ENCODE peak calls at places on chromosomes 5 and 9, in seven cellular contexts. Z, M, F, Q, N, G and U are unnamed samples.

GRCh38 chr9:19232117-19232829 is 1.8 kb downstream of the DENND4C start:
- DNase-seq in Z (no peak), M (no peak), F (no peak), Q (no peak), N (no peak), G (no peak), U (no peak)

GRCh38 chr9:109509625-109510024 is 11.5 kb upstream of the PTPN3 start:
- DNase-seq in Z (no peak), M (no peak), F (no peak), Q (no peak), N (no peak), G (no peak), U (no peak)

GRCh38 chr5:125835293-125836172 is 587.7 kb upstream of the GRAMD2B start:
- DNase-seq in Z (peak), M (no peak), F (peak), Q (peak), N (peak), G (peak), U (peak)

GRCh38 chr5:159663986-159664385 is 252.3 kb upstream of the ADRA1B start:
- DNase-seq in Z (no peak), M (peak), F (no peak), Q (no peak), N (no peak), G (no peak), U (no peak)

GRCh38 chr9:3268260-3268659 is 257.5 kb downstream of the RFX3 start:
- DNase-seq in Z (no peak), M (no peak), F (no peak), Q (no peak), N (no peak), G (no peak), U (no peak)

GRCh38 chr5:100647461-100648230 is 112.5 kb downstream of the FAM174A start:
- DNase-seq in Z (peak), M (no peak), F (no peak), Q (no peak), N (peak), G (peak), U (no peak)

GRCh38 chr9:133759146-133759900 is 21.2 kb upstream of the SARDH start:
- DNase-seq in Z (peak), M (no peak), F (no peak), Q (no peak), N (peak), G (peak), U (no peak)

GRCh38 chr5:151085517-151086031 is 4.7 kb upstream of the TNIP1 start:
- DNase-seq in Z (peak), M (no peak), F (no peak), Q (no peak), N (peak), G (no peak), U (no peak)

GRCh38 chr5:108054349-108054748 is 327.5 kb downstream of the FBXL17 start:
- DNase-seq in Z (no peak), M (no peak), F (no peak), Q (no peak), N (no peak), G (no peak), U (no peak)

GRCh38 chr5:8930021-8930420 is 615.9 kb downstream of the SEMA5A start:
- DNase-seq in Z (no peak), M (no peak), F (no peak), Q (no peak), N (no peak), G (no peak), U (no peak)

GRCh38 chr5:178201927-178202235 is 2.5 kb upstream of the HNRNPAB start:
- DNase-seq in Z (no peak), M (no peak), F (no peak), Q (no peak), N (no peak), G (no peak), U (no peak)

GRCh38 chr5:139659673-139660072 is 11.5 kb downstream of the CXXC5 start:
- DNase-seq in Z (peak), M (no peak), F (no peak), Q (no peak), N (no peak), G (peak), U (no peak)

GRCh38 chr9:87119328-87119881 is 172.1 kb upstream of the GAS1 start:
- DNase-seq in Z (peak), M (peak), F (no peak), Q (peak), N (peak), G (peak), U (no peak)

GRCh38 chr5:38518341-38518740 is 38.1 kb downstream of the LIFR start:
- DNase-seq in Z (no peak), M (no peak), F (no peak), Q (no peak), N (no peak), G (no peak), U (no peak)

GRCh38 chr5:38515081-38515480 is 41.4 kb downstream of the LIFR start:
- DNase-seq in Z (no peak), M (no peak), F (no peak), Q (no peak), N (no peak), G (no peak), U (no peak)

GRCh38 chr5:38519476-38519875 is 37.0 kb downstream of the LIFR start:
- DNase-seq in Z (no peak), M (no peak), F (no peak), Q (no peak), N (no peak), G (no peak), U (no peak)

GRCh38 chr5:38515648-38516047 is 40.8 kb downstream of the LIFR start:
- DNase-seq in Z (no peak), M (no peak), F (no peak), Q (no peak), N (peak), G (peak), U (no peak)
- TF ChIP-seq CTCF in Z (peak), M (peak), F (peak), Q (peak), N (peak), G (peak), U (no peak)

GRCh38 chr5:92780057-92780456 is 801.0 kb downstream of the NR2F1-AS1 start:
- DNase-seq in Z (peak), M (no peak), F (no peak), Q (no peak), N (no peak), G (no peak), U (no peak)
- TF ChIP-seq CTCF in Z (no peak), M (no peak), F (no peak), Q (no peak), N (no peak), G (no peak), U (no peak)

GRCh38 chr9:16687678-16688369 is 182.6 kb downstream of the BNC2 start:
- DNase-seq in Z (no peak), M (no peak), F (no peak), Q (no peak), N (no peak), G (no peak), U (no peak)

GRCh38 chr9:16690628-16691027 is 179.8 kb downstream of the BNC2 start:
- DNase-seq in Z (no peak), M (no peak), F (no peak), Q (no peak), N (no peak), G (no peak), U (no peak)

GRCh38 chr9:16688814-16689213 is 181.7 kb downstream of the BNC2 start:
- DNase-seq in Z (no peak), M (no peak), F (no peak), Q (no peak), N (no peak), G (no peak), U (no peak)

DNA sequence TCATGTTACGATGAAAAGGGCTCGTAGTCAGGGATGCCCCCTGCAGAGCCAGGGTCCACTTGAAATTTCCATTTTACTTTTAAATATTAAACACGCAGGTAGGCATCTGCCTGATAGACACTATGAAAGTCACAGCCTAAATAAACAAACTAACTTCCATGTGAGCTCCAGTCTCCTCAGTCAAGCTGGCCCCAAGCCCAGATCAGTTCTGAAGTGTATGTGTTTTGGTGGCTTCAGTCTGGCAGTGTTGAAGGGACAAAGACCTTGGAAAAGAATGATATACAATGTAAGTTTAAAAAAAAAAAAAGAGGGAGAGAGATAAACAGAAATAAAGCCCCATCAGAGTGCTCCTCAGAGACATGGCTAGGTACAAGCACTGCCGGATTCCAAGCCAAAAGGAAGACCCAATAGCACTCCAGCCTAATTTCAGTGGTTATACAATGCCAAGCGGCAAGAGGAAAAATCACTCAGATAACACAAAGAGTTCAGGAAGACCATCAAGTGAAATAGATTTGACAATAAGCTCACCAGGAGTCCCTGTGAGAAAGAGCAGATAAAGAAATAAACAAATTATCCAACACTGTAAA is 181.0 kb downstream of the BNC2 start:
- DNase-seq in Z (no peak), M (no peak), F (no peak), Q (no peak), N (no peak), G (no peak), U (no peak)
- TF ChIP-seq CTCF in Z (no peak), M (no peak), F (no peak), Q (no peak), N (no peak), G (no peak), U (no peak)

DNA sequence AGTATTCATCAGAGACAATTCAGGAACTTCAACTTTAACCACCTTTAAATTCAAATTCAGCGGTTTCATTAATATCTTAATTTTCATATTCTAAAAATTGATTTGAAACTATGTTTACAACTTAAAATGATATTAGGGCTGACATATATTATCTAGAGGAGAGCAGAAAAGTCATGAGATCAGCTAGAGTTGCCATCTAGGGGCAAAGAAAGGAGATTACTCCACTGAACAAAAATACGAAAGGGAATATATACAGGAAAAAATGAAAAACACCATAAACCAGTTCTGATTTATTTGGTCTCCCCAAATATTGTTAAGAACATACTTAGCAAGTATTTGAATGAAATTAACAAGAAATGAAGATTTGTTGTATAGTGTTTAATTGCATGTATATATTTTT is 946.3 kb downstream of the DTWD2 start:
- DNase-seq in Z (no peak), M (no peak), F (no peak), Q (no peak), N (no peak), G (no peak), U (no peak)
- TF ChIP-seq CTCF in Z (peak), M (peak), F (no peak), Q (no peak), N (peak), G (peak), U (peak)

DNA sequence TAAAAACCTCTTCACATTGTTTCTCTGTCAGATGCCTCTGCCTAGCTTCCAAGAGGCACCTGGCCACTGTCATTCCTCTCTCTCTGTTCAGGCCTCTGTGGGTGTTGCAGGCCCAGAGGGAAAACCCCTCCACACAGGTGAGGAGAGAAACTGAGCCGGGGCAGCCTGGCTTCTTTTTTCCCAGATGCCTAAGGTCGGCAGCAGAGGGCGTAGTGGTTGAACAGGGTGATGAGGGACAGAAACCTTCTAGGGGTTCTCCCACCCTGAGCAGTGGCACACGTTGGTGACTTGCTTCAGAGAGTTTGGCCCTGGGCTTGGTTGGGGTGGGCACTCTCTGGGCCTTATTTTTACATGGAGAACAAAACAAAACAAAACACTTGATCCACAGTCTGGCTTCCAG is 12.2 kb downstream of the IL9 start:
- DNase-seq in Z (no peak), M (no peak), F (no peak), Q (no peak), N (no peak), G (no peak), U (no peak)
- TF ChIP-seq CTCF in Z (no peak), M (no peak), F (peak), Q (peak), N (no peak), G (peak), U (peak)